ENCODE peak calls at places on chromosomes 4 and X, in six cellular contexts. P, I, A, W, M and H are unnamed samples.

GRCh38 chr4:41693629-41694028 is 54.9 kb downstream of the PHOX2B start:
- DNase-seq in P (peak; percentile 71), I (no peak), A (no peak), W (no peak), M (peak; percentile 69), H (no peak)

GRCh38 chr4:158540125-158540907 is 18.6 kb downstream of the RXFP1 start:
- DNase-seq in W (no peak), M (no peak), I (no peak), A (no peak), P (no peak), H (no peak)

GRCh38 chr4:82589756-82590155 is 28.0 kb upstream of the TMEM150C start:
- DNase-seq in W (no peak), P (no peak), I (no peak), A (no peak), M (no peak), H (no peak)

GRCh38 chr4:169971456-169972015 is 54.7 kb downstream of the MFAP3L start:
- DNase-seq in W (no peak), P (no peak), M (no peak), A (no peak), I (no peak), H (no peak)

GRCh38 chr4:54958236-54958635 is 167.2 kb downstream of the KDR start:
- DNase-seq in A (no peak), W (no peak), P (no peak), I (no peak), M (no peak), H (no peak)

GRCh38 chrX:9847071-9847470 is 60.8 kb downstream of the SHROOM2 start:
- DNase-seq in A (no peak), M (no peak), P (no peak), W (no peak), I (no peak), H (no peak)

GRCh38 chr4:61079976-61080375 is 120.2 kb upstream of the ADGRL3 start:
- DNase-seq in M (no peak), A (no peak), P (no peak), W (no peak), I (no peak), H (no peak)

GRCh38 chr4:124173892-124174291 is 538.6 kb downstream of the ANKRD50 start:
- DNase-seq in M (no peak), W (no peak), A (no peak), I (no peak), P (no peak), H (no peak)

GRCh38 chr4:19711871-19712270 is 539.8 kb upstream of the SLIT2 start:
- DNase-seq in P (no peak), W (no peak), I (no peak), A (no peak), M (no peak), H (no peak)

GRCh38 chr4:181960384-181960783 is 282.8 kb upstream of the TENM3 start:
- DNase-seq in W (no peak), I (no peak), A (no peak), M (no peak), P (no peak), H (no peak)

GRCh38 chr4:88033309-88033708 is 25.9 kb downstream of the PKD2 start:
- DNase-seq in A (no peak), I (no peak), W (no peak), M (peak; percentile 37), P (peak; percentile 87), H (no peak)

GRCh38 chrX:102624105-102624504 is 24.8 kb downstream of the ARMCX5 start:
- DNase-seq in P (no peak), I (no peak), A (peak; percentile 1), M (no peak), W (no peak), H (no peak)

GRCh38 chr4:110754726-110755125 is 131.8 kb upstream of the PITX2 start:
- DNase-seq in P (no peak), A (no peak), M (no peak), W (no peak), I (no peak), H (no peak)